ENCODE peak calls at places on chromosomes 6 and 20, in five cellular contexts. R, W, X, D and P are unnamed samples.

GRCh38 chr6:114945392-114945791 is 602.6 kb upstream of the HS3ST5 start:
- DNase-seq in R (no peak), W (no peak), D (no peak), X (no peak), P (no peak)

GRCh38 chr20:35511814-35512420 is 17.5 kb downstream of the C20orf173 start:
- DNase-seq in D (no peak), R (no peak), X (peak; percentile 39), W (peak; percentile 42), P (no peak)

GRCh38 chr6:149942461-149942829 is 631 bp downstream of the ULBP2 start:
- DNase-seq in X (no peak), W (no peak), D (no peak), R (no peak), P (no peak)

GRCh38 chr6:20310185-20310584 is 91.5 kb upstream of the E2F3 start:
- DNase-seq in X (no peak), W (no peak), R (no peak), D (no peak), P (no peak)

GRCh38 chr20:5691918-5692618 is 58.1 kb upstream of the SHLD1 start:
- DNase-seq in W (no peak), D (peak; percentile 86), R (no peak), X (no peak), P (no peak)

GRCh38 chr20:1478566-1478965 is 11.9 kb upstream of the NSFL1C start:
- DNase-seq in X (no peak), W (peak; percentile 46), D (no peak), R (no peak), P (no peak)

GRCh38 chr6:37209461-37210205 is 39.7 kb downstream of the PIM1 start:
- DNase-seq in W (no peak), D (no peak), X (no peak), R (no peak), P (no peak)

GRCh38 chr6:41675176-41675767 is 37.0 kb downstream of the MDFI start:
- DNase-seq in X (no peak), D (no peak), R (no peak), W (no peak), P (no peak)

GRCh38 chr6:158231551-158232444 is 63.6 kb downstream of the GTF2H5 start:
- DNase-seq in R (peak; percentile 84), X (peak; percentile 87), W (peak; percentile 66), D (no peak), P (no peak)

GRCh38 chr6:121485359-121485809 is 49.9 kb downstream of the GJA1 start:
- DNase-seq in W (peak; percentile 36), R (no peak), X (no peak), D (no peak), P (peak; percentile 63)

GRCh38 chr6:35068644-35069043 is 72.5 kb downstream of the TCP11 start:
- DNase-seq in D (no peak), R (no peak), X (peak; percentile 51), W (no peak), P (no peak)

GRCh38 chr6:113684382-113684901 is 172.7 kb upstream of the MARCKS start:
- DNase-seq in X (no peak), W (peak; percentile 32), R (no peak), D (no peak), P (no peak)

GRCh38 chr20:41923604-41924003 is 305.4 kb upstream of the CHD6 start:
- DNase-seq in D (no peak), R (no peak), W (no peak), X (no peak), P (no peak)

GRCh38 chr6:75117701-75118100 is 88.2 kb downstream of the COL12A1 start:
- DNase-seq in D (no peak), W (peak; percentile 48), R (no peak), X (no peak), P (no peak)

GRCh38 chr6:161242779-161243693 is 30.8 kb downstream of the AGPAT4 start:
- DNase-seq in R (peak; percentile 60), D (no peak), W (peak; percentile 93), X (no peak), P (peak; percentile 86)

GRCh38 chr6:5282191-5282623 is 20.9 kb downstream of the FARS2 start:
- DNase-seq in D (no peak), X (no peak), R (no peak), W (no peak), P (no peak)

GRCh38 chr6:39952170-39952569 is 17.9 kb upstream of the MOCS1 start:
- DNase-seq in D (no peak), X (no peak), W (peak; percentile 78), R (no peak), P (peak; percentile 21)

GRCh38 chr6:148192310-148192709 is 150.3 kb upstream of the SASH1 start:
- DNase-seq in R (no peak), D (no peak), X (no peak), W (peak; percentile 15), P (peak; percentile 89)

GRCh38 chr20:37676440-37676839 is 17.4 kb upstream of the CTNNBL1 start:
- DNase-seq in R (no peak), D (no peak), W (no peak), X (no peak), P (no peak)

GRCh38 chr6:106161893-106162292 is 75.8 kb downstream of the PRDM1 start:
- DNase-seq in W (no peak), R (no peak), X (no peak), D (no peak), P (no peak)

GRCh38 chr6:106165885-106166485 is 79.8 kb downstream of the PRDM1 start:
- DNase-seq in W (no peak), X (no peak), R (no peak), D (no peak), P (no peak)

GRCh38 chr6:106162926-106163325 is 76.8 kb downstream of the PRDM1 start:
- DNase-seq in W (peak; percentile 72), R (no peak), X (no peak), D (no peak), P (no peak)

GRCh38 chr6:106163446-106163965 is 77.4 kb downstream of the PRDM1 start:
- DNase-seq in D (peak; percentile 69), X (peak; percentile 39), R (no peak), W (peak; percentile 76), P (peak; percentile 61)

DNA sequence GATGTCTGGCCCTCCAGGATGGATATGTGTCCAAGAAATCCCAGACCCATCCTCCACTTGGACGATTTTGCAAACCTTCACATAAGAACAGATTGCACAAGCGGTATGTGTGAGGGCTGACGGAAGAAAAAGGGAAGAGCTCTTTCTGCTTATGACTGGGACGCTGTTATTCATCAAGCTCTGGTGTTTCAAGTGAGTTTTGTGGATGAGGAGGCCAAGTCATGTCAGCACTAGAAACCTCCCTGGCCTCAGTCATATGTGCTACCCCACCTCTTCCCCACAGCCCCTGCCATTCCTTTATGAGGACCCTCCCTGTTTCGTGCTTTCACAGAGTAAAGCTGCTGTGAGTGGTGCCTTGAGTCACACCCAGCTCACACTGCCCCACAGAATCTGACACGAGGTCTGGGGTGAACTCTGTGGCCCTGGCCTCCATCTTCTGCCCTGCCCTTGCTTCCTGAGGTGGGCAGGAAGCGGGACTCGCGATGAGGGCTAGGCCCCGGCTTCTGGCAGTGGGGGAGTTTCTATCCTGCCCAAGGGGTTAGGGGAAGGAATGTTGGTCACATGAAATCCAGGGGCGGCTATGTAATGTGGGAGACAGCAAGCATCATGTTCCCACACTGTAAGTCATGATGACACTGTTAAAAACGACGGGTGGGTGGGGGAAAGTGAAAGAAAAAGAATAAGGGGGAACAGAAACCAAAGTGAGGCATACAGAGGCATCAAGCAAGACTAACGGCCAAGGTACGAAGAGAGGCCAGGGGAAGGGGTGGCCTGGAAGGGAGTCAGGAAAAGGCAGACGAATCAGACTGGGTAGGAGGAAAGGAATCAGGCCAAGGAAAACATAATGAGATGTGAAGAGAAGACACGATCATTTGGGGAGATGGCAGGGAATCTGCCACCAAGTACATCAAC is 78.1 kb downstream of the PRDM1 start:
- DNase-seq in R (peak; percentile 70), X (no peak), W (peak; percentile 90), D (peak; percentile 87), P (peak; percentile 87)
- H3K4me3 ChIP-seq in R (no peak overlapping the region), X (no peak overlapping the region), W (peak overlapping the region; percentile 34), D (peak overlapping the region; percentile 31), P (no peak overlapping the region)

GRCh38 chr20:64191002-64191401 is 26.8 kb downstream of the MYT1 start:
- DNase-seq in R (no peak), D (no peak), W (no peak), X (no peak), P (no peak)

GRCh38 chr20:64188682-64189529 is 24.7 kb downstream of the MYT1 start:
- DNase-seq in W (peak; percentile 29), X (no peak), R (no peak), D (no peak), P (no peak)

GRCh38 chr20:64188071-64188470 is 23.8 kb downstream of the MYT1 start:
- DNase-seq in W (no peak), X (no peak), D (no peak), R (no peak), P (no peak)

GRCh38 chr20:64189530-64189966 is 25.3 kb downstream of the MYT1 start:
- DNase-seq in R (no peak), D (no peak), X (no peak), W (no peak), P (no peak)

DNA sequence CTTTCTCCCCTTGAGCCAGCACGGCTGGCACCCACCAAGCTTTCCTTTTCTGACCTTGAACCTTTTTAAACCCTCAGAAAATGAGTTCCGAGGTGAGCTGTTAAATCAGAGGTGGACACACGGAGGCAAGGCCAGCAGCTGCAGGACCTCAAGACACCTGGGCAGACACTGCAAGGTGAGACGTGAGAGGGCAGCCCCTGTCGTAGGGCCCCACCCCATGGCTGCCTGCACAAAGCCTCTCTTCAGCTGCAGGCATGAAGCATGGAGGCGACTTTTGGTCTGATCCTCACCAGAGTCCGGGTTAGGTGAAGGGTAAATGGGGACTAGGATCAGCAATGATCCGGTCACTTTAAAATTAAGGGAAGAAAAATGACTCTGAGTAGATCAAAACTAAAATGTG is 25.7 kb downstream of the MYT1 start:
- DNase-seq in D (no peak), X (no peak), W (no peak), R (no peak), P (no peak)
- TF ChIP-seq CTCF in D (no peak), X (no peak), W (no peak), R (no peak), P (no peak)

GRCh38 chr20:44014807-44015732 is 100.4 kb downstream of the TOX2 start:
- DNase-seq in W (no peak), R (no peak), D (no peak), X (no peak), P (no peak)
- H3K4me3 ChIP-seq in W (no peak overlapping the region), R (no peak overlapping the region), D (no peak overlapping the region), X (no peak overlapping the region), P (no peak overlapping the region)

GRCh38 chr20:8667306-8667705 is 401.6 kb upstream of the PLCB4 start:
- DNase-seq in R (no peak), W (no peak), D (no peak), X (no peak), P (no peak)

GRCh38 chr20:8663424-8663823 is 405.5 kb upstream of the PLCB4 start:
- DNase-seq in D (no peak), R (no peak), W (no peak), X (no peak), P (no peak)

GRCh38 chr20:8662433-8662954 is 406.4 kb upstream of the PLCB4 start:
- DNase-seq in R (no peak), W (no peak), D (no peak), X (no peak), P (no peak)

GRCh38 chr20:8661229-8662023 is 407.5 kb upstream of the PLCB4 start:
- DNase-seq in W (no peak), R (no peak), D (no peak), X (peak; percentile 12), P (no peak)

DNA sequence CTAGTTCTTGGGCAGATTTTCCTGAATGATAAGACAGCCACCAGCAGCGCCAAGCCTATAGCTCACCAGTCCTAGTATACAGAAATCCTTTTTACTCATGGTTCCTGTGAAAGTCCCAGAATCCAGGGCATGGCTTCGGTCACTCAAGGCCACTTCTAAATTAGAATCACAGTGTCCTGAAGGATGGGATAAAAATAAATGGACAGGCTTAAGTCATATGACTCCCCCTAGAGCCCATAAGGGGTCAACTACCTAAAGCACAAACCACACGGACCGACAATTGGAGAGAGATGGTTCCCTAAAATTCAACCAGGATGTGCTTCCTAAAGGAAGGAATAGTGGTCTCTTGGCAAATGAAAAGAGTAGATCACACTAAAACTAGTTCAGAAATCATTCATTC is 404.1 kb upstream of the PLCB4 start:
- DNase-seq in R (no peak), X (peak; percentile 33), D (no peak), W (no peak), P (no peak)
- TF ChIP-seq CTCF in R (no peak), X (no peak), D (peak; percentile 10), W (no peak), P (peak; percentile 14)